ENCODE peak calls at places on chromosomes 5 and 9, in six cellular contexts. X is lower leg skin, M is adrenal gland, Z is H1, V is heart left ventricle, Y is sigmoid colon. I is an unnamed sample.

GRCh38 chr9:137640862-137641261 is 22.1 kb downstream of the EHMT1 start:
- DNase-seq in Z (no peak), M (no peak), V (no peak), Y (no peak), X (no peak), I (no peak)

GRCh38 chr5:87803352-87803751 is 390.6 kb upstream of the CCNH start:
- DNase-seq in Y (no peak), Z (no peak), M (no peak), X (no peak), V (no peak), I (no peak)

GRCh38 chr5:137923856-137924255 is 34.6 kb downstream of the PKD2L2 start:
- DNase-seq in Z (no peak), V (no peak), M (no peak), X (no peak), Y (no peak), I (no peak)

GRCh38 chr5:65062684-65063083 is 294.0 kb downstream of the CWC27 start:
- DNase-seq in Y (peak; percentile 76), Z (no peak), V (peak; percentile 65), X (no peak), M (peak; percentile 40), I (no peak)

GRCh38 chr9:37026085-37026935 is 7.8 kb downstream of the PAX5 start:
- DNase-seq in X (peak; percentile 77), M (no peak), Y (no peak), V (no peak), Z (peak; percentile 77), I (no peak)

GRCh38 chr5:23631283-23632045 is 124.1 kb downstream of the PRDM9 start:
- DNase-seq in M (no peak), V (peak; percentile 8), Z (no peak), X (no peak), Y (no peak), I (no peak)

GRCh38 chr5:139668064-139668880 is 20.1 kb downstream of the CXXC5 start:
- DNase-seq in V (peak; percentile 48), X (no peak), Z (no peak), M (peak; percentile 48), Y (no peak), I (no peak)

GRCh38 chr9:136050266-136050705 is 44.8 kb downstream of the NACC2 start:
- DNase-seq in V (no peak), Y (peak; percentile 70), M (no peak), X (peak; percentile 75), Z (peak; percentile 70), I (no peak)

GRCh38 chr5:74640450-74641013 is at the start of gene ENC1:
- DNase-seq in X (peak; percentile 95), M (peak; percentile 71), V (peak; percentile 91), Y (peak; percentile 87), Z (peak; percentile 90), I (peak; percentile 74)

GRCh38 chr5:37663538-37663937 is 176.3 kb downstream of the GDNF start:
- DNase-seq in M (no peak), X (no peak), V (no peak), Y (no peak), Z (no peak), I (no peak)

GRCh38 chr5:44332360-44332971 is 56.8 kb downstream of the FGF10 start:
- DNase-seq in M (no peak), Z (no peak), X (no peak), Y (no peak), V (no peak), I (no peak)

GRCh38 chr5:72470817-72471216 is 36.4 kb downstream of the ZNF366 start:
- DNase-seq in M (no peak), V (no peak), Z (no peak), X (no peak), Y (no peak), I (no peak)

GRCh38 chr5:38953426-38953825 is 107.6 kb downstream of the OSMR start:
- DNase-seq in Y (no peak), V (no peak), X (no peak), M (no peak), Z (no peak), I (no peak)

GRCh38 chr9:37156781-37157356 is 36.5 kb downstream of the ZCCHC7 start:
- DNase-seq in Y (no peak), V (no peak), Z (no peak), M (no peak), X (no peak), I (no peak)

GRCh38 chr5:82717734-82718133 is 359.5 kb downstream of the TMEM167A start:
- DNase-seq in V (no peak), Z (no peak), M (no peak), X (no peak), Y (no peak), I (no peak)

GRCh38 chr9:86185872-86186271 is 73.6 kb downstream of the C9orf153 start:
- DNase-seq in Z (no peak), Y (no peak), V (no peak), M (peak; percentile 29), X (no peak), I (no peak)

GRCh38 chr9:107293555-107294085 is 10.5 kb downstream of the RAD23B start:
- DNase-seq in X (no peak), Y (no peak), V (no peak), M (no peak), Z (no peak), I (no peak)

GRCh38 chr5:132012385-132013005 is 1.0 kb upstream of the ACSL6 start:
- DNase-seq in M (no peak), Y (peak; percentile 49), X (peak; percentile 84), V (peak; percentile 52), Z (peak; percentile 88), I (peak; percentile 62)

GRCh38 chr5:53942724-53943123 is 367.6 kb downstream of the ARL15 start:
- DNase-seq in X (no peak), Y (no peak), M (no peak), V (no peak), Z (no peak), I (no peak)

GRCh38 chr9:123562844-123563346 is 206.9 kb downstream of the CRB2 start:
- DNase-seq in M (no peak), V (no peak), Y (peak; percentile 78), X (no peak), Z (no peak), I (no peak)

GRCh38 chr5:119302916-119303897 is 52.6 kb upstream of the TNFAIP8 start:
- DNase-seq in X (no peak), Z (no peak), Y (no peak), V (no peak), M (no peak), I (peak; percentile 30)

GRCh38 chr5:90690317-90690716 is 131.7 kb downstream of the ADGRV1 start:
- DNase-seq in X (no peak), Y (no peak), M (no peak), Z (no peak), V (no peak), I (no peak)
- H3K4me3 ChIP-seq in X (no peak overlapping the region), Y (no peak overlapping the region), M (no peak overlapping the region), Z (no peak overlapping the region), V (no peak overlapping the region), I (no peak overlapping the region)

GRCh38 chr9:35095175-35095574 is 1.2 kb downstream of the PIGO start:
- DNase-seq in V (no peak), Y (no peak), M (no peak), X (no peak), Z (no peak), I (no peak)

GRCh38 chr9:35091536-35091935 is 4.9 kb downstream of the PIGO start:
- DNase-seq in Z (no peak), X (no peak), V (no peak), M (no peak), Y (no peak), I (no peak)

GRCh38 chr9:35097573-35097972 is 1.2 kb upstream of the PIGO start:
- DNase-seq in X (no peak), M (no peak), Z (no peak), V (no peak), Y (no peak), I (no peak)

GRCh38 chr9:35096035-35096849 is at the start of gene PIGO:
- DNase-seq in Z (peak; percentile 96), M (peak; percentile 92), V (peak; percentile 88), X (peak; percentile 97), Y (peak; percentile 94), I (peak; percentile 88)
- TF ChIP-seq POLR2A in Z (peak; percentile 98), M (peak; percentile 67), V (peak; percentile 37), X (no peak), Y (no peak), I (peak; percentile 36)

GRCh38 chr5:31844615-31845345 is 205.8 kb downstream of the PDZD2 start:
- DNase-seq in V (no peak), M (no peak), X (peak; percentile 9), Y (no peak), Z (no peak), I (no peak)
- H3K4me3 ChIP-seq in V (no peak overlapping the region), M (no peak overlapping the region), X (no peak overlapping the region), Y (no peak overlapping the region), Z (no peak overlapping the region), I (no peak overlapping the region)

GRCh38 chr5:66413931-66414330 is 182.3 kb upstream of the MAST4 start:
- DNase-seq in Y (no peak), V (no peak), M (no peak), Z (no peak), X (no peak), I (no peak)

GRCh38 chr5:66417681-66418248 is 178.4 kb upstream of the MAST4 start:
- DNase-seq in Z (no peak), Y (no peak), M (no peak), V (no peak), X (no peak), I (no peak)

GRCh38 chr5:66410056-66410455 is 186.1 kb upstream of the MAST4 start:
- DNase-seq in M (peak; percentile 21), X (no peak), Z (no peak), V (no peak), Y (no peak), I (no peak)

GRCh38 chr5:66411701-66412100 is 184.5 kb upstream of the MAST4 start:
- DNase-seq in Y (no peak), V (no peak), Z (no peak), X (no peak), M (no peak), I (no peak)

GRCh38 chr5:66415208-66415607 is 181.0 kb upstream of the MAST4 start:
- DNase-seq in V (no peak), Z (no peak), M (no peak), Y (no peak), X (no peak), I (no peak)
- TF ChIP-seq POLR2A in V (no peak), Z (no peak), M (no peak), Y (no peak), X (no peak), I (no peak)

DNA sequence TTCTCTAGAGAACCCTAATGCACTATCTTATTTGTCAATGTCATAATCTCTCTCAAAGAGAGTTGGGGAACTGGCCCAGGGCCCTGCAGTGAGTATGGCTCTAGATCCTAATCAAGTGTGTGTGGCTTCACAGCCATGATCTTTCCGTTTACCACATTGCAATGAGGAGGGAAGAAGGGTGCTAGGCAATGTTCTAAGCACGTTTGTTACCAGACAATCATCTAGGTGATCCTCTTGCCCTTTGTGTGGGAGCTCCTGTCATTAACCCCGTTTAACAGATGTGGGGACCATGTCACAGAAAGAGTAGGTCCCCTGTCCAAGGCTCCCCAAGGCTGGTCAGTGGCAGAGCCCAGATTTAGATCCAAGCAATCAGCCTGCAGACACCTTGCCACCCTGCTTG is 128.2 kb upstream of the IRX4 start:
- DNase-seq in M (no peak), Z (peak; percentile 23), Y (no peak), X (peak; percentile 62), V (no peak), I (no peak)
- H3K4me3 ChIP-seq in M (no peak overlapping the region), Z (no peak overlapping the region), Y (no peak overlapping the region), X (no peak overlapping the region), V (no peak overlapping the region), I (no peak overlapping the region)

GRCh38 chr5:149271717-149272558 is at the start of gene AFAP1L1:
- DNase-seq in V (peak; percentile 86), M (peak; percentile 46), Z (peak; percentile 71), X (peak; percentile 95), Y (peak; percentile 82), I (no peak)
- TF ChIP-seq POLR2A in V (peak; percentile 59), M (no peak), Z (no peak), X (no peak), Y (no peak), I (no peak)

I was measured in breast epithelium.